ENCODE peak calls at places on chromosomes 6 and 20, in five cellular contexts. One of them, this sample, is unnamed.

GRCh38 chr20:59146801-59147118 is 16.9 kb upstream of the ZNF831 start:
- DNase-seq in PC-3: no peak
- DNase-seq in foreskin fibroblast: no peak
- DNase-seq in CD8-positive, alpha-beta T cell: no peak
- DNase-seq in left lung: no peak
- DNase-seq in this sample: no peak

GRCh38 chr6:30447237-30447636 is 42.1 kb upstream of the HLA-E start:
- DNase-seq in left lung: no peak
- DNase-seq in CD8-positive, alpha-beta T cell: no peak
- DNase-seq in PC-3: peak
- DNase-seq in foreskin fibroblast: no peak
- DNase-seq in this sample: no peak

GRCh38 chr6:167399051-167399387 is 74.1 kb downstream of the TTLL2 start:
- DNase-seq in PC-3: no peak
- DNase-seq in left lung: no peak
- DNase-seq in foreskin fibroblast: no peak
- DNase-seq in CD8-positive, alpha-beta T cell: no peak
- DNase-seq in this sample: no peak

GRCh38 chr20:52494244-52494643 is 302.7 kb upstream of the ZFP64 start:
- DNase-seq in CD8-positive, alpha-beta T cell: peak
- DNase-seq in PC-3: peak
- DNase-seq in foreskin fibroblast: peak
- DNase-seq in left lung: no peak
- DNase-seq in this sample: peak

GRCh38 chr20:23370274-23370673 is 8.3 kb downstream of the GZF1 start:
- DNase-seq in left lung: no peak
- DNase-seq in PC-3: no peak
- DNase-seq in CD8-positive, alpha-beta T cell: no peak
- DNase-seq in foreskin fibroblast: no peak
- DNase-seq in this sample: no peak

GRCh38 chr6:15464211-15464725 is 198.6 kb downstream of the DTNBP1 start:
- DNase-seq in left lung: peak
- DNase-seq in foreskin fibroblast: no peak
- DNase-seq in PC-3: peak
- DNase-seq in CD8-positive, alpha-beta T cell: peak
- DNase-seq in this sample: no peak

GRCh38 chr6:36501686-36502085 is 45.6 kb downstream of the STK38 start:
- DNase-seq in left lung: no peak
- DNase-seq in CD8-positive, alpha-beta T cell: no peak
- DNase-seq in foreskin fibroblast: no peak
- DNase-seq in PC-3: peak
- DNase-seq in this sample: no peak

GRCh38 chr6:161088676-161089328 is 97.2 kb downstream of the MAP3K4 start:
- DNase-seq in CD8-positive, alpha-beta T cell: no peak
- DNase-seq in left lung: no peak
- DNase-seq in PC-3: no peak
- DNase-seq in foreskin fibroblast: peak
- DNase-seq in this sample: no peak

GRCh38 chr6:87078983-87079616 is 15.8 kb downstream of the CGA start:
- DNase-seq in CD8-positive, alpha-beta T cell: peak
- DNase-seq in left lung: no peak
- DNase-seq in foreskin fibroblast: peak
- DNase-seq in PC-3: peak
- DNase-seq in this sample: peak

GRCh38 chr6:14625173-14625895 is 507.8 kb downstream of the CD83 start:
- DNase-seq in PC-3: no peak
- DNase-seq in left lung: no peak
- DNase-seq in foreskin fibroblast: no peak
- DNase-seq in CD8-positive, alpha-beta T cell: no peak
- DNase-seq in this sample: no peak

GRCh38 chr6:5778906-5779305 is 227.8 kb downstream of the NRN1 start:
- DNase-seq in CD8-positive, alpha-beta T cell: no peak
- DNase-seq in left lung: no peak
- DNase-seq in foreskin fibroblast: no peak
- DNase-seq in PC-3: no peak
- DNase-seq in this sample: no peak

GRCh38 chr6:11123978-11124377 is 12.5 kb upstream of the ERVFRD-1 start:
- DNase-seq in CD8-positive, alpha-beta T cell: no peak
- DNase-seq in foreskin fibroblast: no peak
- DNase-seq in left lung: no peak
- DNase-seq in PC-3: no peak
- DNase-seq in this sample: no peak

GRCh38 chr20:5316188-5317158 is at the start of gene PROKR2:
- DNase-seq in CD8-positive, alpha-beta T cell: no peak
- DNase-seq in PC-3: no peak
- DNase-seq in left lung: peak
- DNase-seq in foreskin fibroblast: no peak
- DNase-seq in this sample: no peak

GRCh38 chr20:36761125-36761524 is 12.4 kb downstream of the DSN1 start:
- DNase-seq in left lung: no peak
- DNase-seq in PC-3: no peak
- DNase-seq in foreskin fibroblast: no peak
- DNase-seq in CD8-positive, alpha-beta T cell: no peak
- DNase-seq in this sample: no peak

GRCh38 chr6:167244991-167245390 is 46.1 kb upstream of the UNC93A start:
- DNase-seq in foreskin fibroblast: no peak
- DNase-seq in PC-3: no peak
- DNase-seq in CD8-positive, alpha-beta T cell: no peak
- DNase-seq in left lung: no peak
- DNase-seq in this sample: no peak

GRCh38 chr20:24522452-24523330 is 53.3 kb downstream of the SYNDIG1 start:
- DNase-seq in left lung: no peak
- DNase-seq in foreskin fibroblast: peak
- DNase-seq in PC-3: peak
- DNase-seq in CD8-positive, alpha-beta T cell: no peak
- DNase-seq in this sample: no peak

GRCh38 chr20:40648505-40649072 is 40.4 kb downstream of the MAFB start:
- DNase-seq in CD8-positive, alpha-beta T cell: no peak
- DNase-seq in left lung: no peak
- DNase-seq in PC-3: no peak
- DNase-seq in foreskin fibroblast: no peak
- DNase-seq in this sample: no peak

GRCh38 chr20:49446808-49447207 is 35.7 kb downstream of the KCNB1 start:
- DNase-seq in left lung: no peak
- DNase-seq in PC-3: no peak
- DNase-seq in CD8-positive, alpha-beta T cell: no peak
- DNase-seq in foreskin fibroblast: peak
- DNase-seq in this sample: no peak

GRCh38 chr6:46381057-46381456 is 110.2 kb downstream of the RCAN2 start:
- DNase-seq in left lung: no peak
- DNase-seq in CD8-positive, alpha-beta T cell: no peak
- DNase-seq in foreskin fibroblast: no peak
- DNase-seq in PC-3: no peak
- DNase-seq in this sample: no peak
- H3K4me3 ChIP-seq in left lung: no peak
- H3K4me3 ChIP-seq in CD8-positive, alpha-beta T cell: no peak
- H3K4me3 ChIP-seq in foreskin fibroblast: no peak
- H3K4me3 ChIP-seq in PC-3: no peak
- H3K4me3 ChIP-seq in this sample: no peak

GRCh38 chr6:85641916-85642773 is 541 bp downstream of the SYNCRIP start:
- DNase-seq in CD8-positive, alpha-beta T cell: peak
- DNase-seq in left lung: peak
- DNase-seq in PC-3: peak
- DNase-seq in foreskin fibroblast: peak
- DNase-seq in this sample: no peak
- TF ChIP-seq CTCF in CD8-positive, alpha-beta T cell: no peak
- TF ChIP-seq CTCF in left lung: no peak
- TF ChIP-seq CTCF in PC-3: no peak
- TF ChIP-seq CTCF in foreskin fibroblast: no peak
- TF ChIP-seq CTCF in this sample: no peak

DNA sequence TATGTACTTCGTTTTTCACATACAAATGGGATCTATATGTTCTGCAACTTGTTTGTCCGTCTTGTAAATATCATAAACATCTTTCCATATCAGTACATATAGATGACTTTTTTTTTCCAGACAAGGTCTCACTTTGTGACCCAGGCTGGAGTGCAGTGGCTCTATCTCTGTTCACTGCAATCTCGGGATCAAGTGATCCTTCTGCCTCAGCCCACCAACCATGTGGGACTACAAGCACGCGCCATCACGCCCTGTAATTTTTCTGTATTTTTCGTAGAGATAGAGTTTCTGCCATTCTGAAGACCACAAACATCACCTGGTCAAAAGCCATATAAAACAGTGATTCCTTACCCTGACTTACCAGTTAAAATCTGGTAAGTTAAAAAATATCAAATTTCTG is 37.7 kb upstream of the SYNCRIP start:
- DNase-seq in CD8-positive, alpha-beta T cell: no peak
- DNase-seq in PC-3: no peak
- DNase-seq in left lung: no peak
- DNase-seq in foreskin fibroblast: no peak
- DNase-seq in this sample: no peak
- H3K4me3 ChIP-seq in CD8-positive, alpha-beta T cell: no peak
- H3K4me3 ChIP-seq in PC-3: peak
- H3K4me3 ChIP-seq in left lung: no peak
- H3K4me3 ChIP-seq in foreskin fibroblast: peak
- H3K4me3 ChIP-seq in this sample: peak

DNA sequence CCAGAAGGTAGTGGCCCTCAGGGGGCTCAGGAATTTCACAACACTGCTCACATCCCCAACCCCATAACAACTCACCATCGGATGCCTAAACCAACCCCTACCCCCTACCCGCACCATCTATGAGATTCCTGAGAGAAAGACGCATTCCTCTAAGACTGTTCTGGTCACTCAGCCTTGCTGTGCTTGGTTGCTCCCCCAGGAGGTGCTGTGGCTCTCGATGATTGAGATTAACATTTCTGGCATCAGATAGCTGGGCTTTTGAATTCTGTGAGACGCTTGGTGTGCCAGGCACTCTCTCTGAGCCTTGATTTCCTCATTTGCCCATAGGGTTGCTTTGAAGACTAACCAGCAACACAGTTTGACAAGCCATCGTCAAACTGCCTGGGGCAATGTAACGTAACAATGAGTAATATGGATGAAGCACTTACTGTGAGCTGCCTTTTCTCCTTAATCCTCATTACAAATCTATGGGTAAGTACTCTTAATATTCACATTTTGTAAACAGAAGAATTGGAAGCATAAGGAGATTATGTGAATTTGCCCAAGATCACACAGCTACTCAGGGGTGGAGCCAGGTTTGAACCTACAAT is 978 bp downstream of the WFDC6 start:
- DNase-seq in CD8-positive, alpha-beta T cell: no peak
- DNase-seq in PC-3: peak
- DNase-seq in foreskin fibroblast: peak
- DNase-seq in left lung: no peak
- DNase-seq in this sample: no peak
- TF ChIP-seq CTCF in CD8-positive, alpha-beta T cell: no peak
- TF ChIP-seq CTCF in PC-3: peak
- TF ChIP-seq CTCF in foreskin fibroblast: no peak
- TF ChIP-seq CTCF in left lung: no peak
- TF ChIP-seq CTCF in this sample: peak

GRCh38 chr6:41442800-41443501 is 103.2 kb upstream of the FOXP4 start:
- DNase-seq in PC-3: no peak
- DNase-seq in CD8-positive, alpha-beta T cell: no peak
- DNase-seq in foreskin fibroblast: peak
- DNase-seq in left lung: no peak
- DNase-seq in this sample: no peak
- H3K4me3 ChIP-seq in PC-3: no peak
- H3K4me3 ChIP-seq in CD8-positive, alpha-beta T cell: no peak
- H3K4me3 ChIP-seq in foreskin fibroblast: no peak
- H3K4me3 ChIP-seq in left lung: no peak
- H3K4me3 ChIP-seq in this sample: no peak

DNA sequence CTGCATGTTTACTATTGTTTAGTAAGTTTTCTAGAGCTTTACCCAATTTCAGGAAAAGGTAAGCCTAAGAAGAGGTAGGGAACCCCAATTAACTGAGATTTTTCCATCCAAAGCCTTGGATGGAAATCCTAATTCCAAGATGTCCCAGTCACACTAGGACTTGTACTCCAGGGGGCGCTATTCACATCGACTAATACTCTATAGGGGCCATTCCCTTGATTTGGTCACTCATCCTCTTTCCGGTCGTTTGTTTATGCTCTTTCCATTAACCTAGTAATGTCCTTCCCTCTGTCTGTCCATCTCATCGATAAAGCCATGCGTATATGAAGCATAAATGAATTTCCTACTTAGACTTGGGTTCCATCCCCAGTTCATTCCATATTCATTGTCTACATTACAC is 80.8 kb upstream of the FUCA2 start:
- DNase-seq in CD8-positive, alpha-beta T cell: no peak
- DNase-seq in PC-3: peak
- DNase-seq in foreskin fibroblast: peak
- DNase-seq in left lung: no peak
- DNase-seq in this sample: no peak
- TF ChIP-seq CTCF in CD8-positive, alpha-beta T cell: peak
- TF ChIP-seq CTCF in PC-3: peak
- TF ChIP-seq CTCF in foreskin fibroblast: no peak
- TF ChIP-seq CTCF in left lung: peak
- TF ChIP-seq CTCF in this sample: peak

GRCh38 chr6:145350928-145351327 is 384.4 kb downstream of the EPM2A start:
- DNase-seq in foreskin fibroblast: no peak
- DNase-seq in CD8-positive, alpha-beta T cell: no peak
- DNase-seq in PC-3: no peak
- DNase-seq in left lung: no peak
- DNase-seq in this sample: no peak
- H3K4me3 ChIP-seq in foreskin fibroblast: no peak
- H3K4me3 ChIP-seq in CD8-positive, alpha-beta T cell: no peak
- H3K4me3 ChIP-seq in PC-3: no peak
- H3K4me3 ChIP-seq in left lung: no peak
- H3K4me3 ChIP-seq in this sample: no peak

This sample was measured in epithelial cell of proximal tubule.